ENCODE peak calls at places on chromosomes 11 and 22, in ten cellular contexts. B is HAP-1; J is left ventricle myocardium inferior; E is CD8-positive, alpha-beta memory T cell; Y is neural progenitor cell; N is BE2C; A is upper lobe of right lung; I is tibial artery; P is thoracic aorta; S is SK-N-SH. U is an unnamed sample.
A peak's percentile ranks its signal among the peaks of the same experiment; 100 is the strongest.

GRCh38 chr11:10858505-10859360 is 880 bp upstream of the ZBED5 start:
- DNase-seq in N (peak; percentile 55), E (peak; percentile 29), I (peak; percentile 85), J (peak; percentile 75), P (peak; percentile 11), A (peak; percentile 84), S (peak; percentile 64), Y (peak; percentile 82), B (peak; percentile 78), U (peak; percentile 59)

GRCh38 chr11:102762414-102762813 is 18.0 kb downstream of the MMP10 start:
- DNase-seq in P (no peak), I (no peak), S (no peak), Y (peak; percentile 13), B (no peak), J (no peak), A (no peak), N (no peak), E (no peak), U (peak; percentile 52)

GRCh38 chr22:39306456-39307361 is 12.7 kb downstream of the RPL3 start:
- DNase-seq in I (no peak), B (peak; percentile 56), N (peak; percentile 56), P (no peak), E (peak; percentile 27), A (no peak), S (peak; percentile 51), J (no peak), Y (peak; percentile 69), U (no peak)

GRCh38 chr11:108824601-108825000 is 159.7 kb downstream of the DDX10 start:
- DNase-seq in Y (no peak), B (no peak), E (no peak), N (no peak), I (no peak), A (no peak), J (no peak), S (no peak), P (no peak), U (no peak)

GRCh38 chr11:67644472-67645418 is 5.2 kb upstream of the TBX10 start:
- DNase-seq in N (no peak), S (no peak), A (peak; percentile 36), E (no peak), B (no peak), Y (no peak), I (no peak), J (no peak), P (no peak), U (no peak)

GRCh38 chr11:119942583-119943338 is 195.2 kb downstream of the TRIM29 start:
- DNase-seq in P (no peak), B (no peak), A (no peak), Y (no peak), I (no peak), S (no peak), E (no peak), N (no peak), J (no peak), U (no peak)

GRCh38 chr11:454801-455565 is 4.9 kb downstream of the PTDSS2 start:
- DNase-seq in J (no peak), Y (no peak), I (no peak), P (no peak), E (no peak), A (no peak), N (no peak), B (no peak), S (no peak), U (no peak)

GRCh38 chr11:28461846-28462245 is 353.7 kb downstream of the METTL15 start:
- DNase-seq in N (no peak), P (no peak), I (no peak), Y (no peak), E (no peak), B (no peak), J (no peak), S (no peak), A (no peak), U (peak; percentile 7)

GRCh38 chr11:2208691-2209369 is 37.2 kb upstream of the TH start:
- DNase-seq in E (no peak), A (peak; percentile 63), P (no peak), S (peak; percentile 72), I (peak; percentile 64), B (peak; percentile 7), J (peak; percentile 13), N (no peak), Y (peak; percentile 32), U (no peak)

GRCh38 chr11:2561283-2562180 is 116.7 kb downstream of the KCNQ1 start:
- DNase-seq in J (peak; percentile 12), Y (no peak), S (no peak), I (peak; percentile 62), A (peak; percentile 61), N (peak; percentile 0), B (no peak), P (no peak), E (no peak), U (no peak)

GRCh38 chr22:35609761-35610160 is 7.4 kb downstream of the MB start:
- DNase-seq in I (no peak), N (no peak), S (no peak), B (no peak), Y (no peak), J (no peak), E (no peak), P (no peak), A (no peak), U (no peak)

GRCh38 chr11:107598225-107599139 is 7.5 kb downstream of the ELMOD1 start:
- DNase-seq in B (peak; percentile 52), P (no peak), N (peak; percentile 34), J (no peak), S (peak; percentile 45), A (peak; percentile 67), E (no peak), I (no peak), Y (peak; percentile 58), U (peak; percentile 4)

GRCh38 chr11:9461760-9462134 is 935 bp downstream of the ZNF143 start:
- DNase-seq in S (peak; percentile 11), B (no peak), J (no peak), I (no peak), A (no peak), P (no peak), N (no peak), E (no peak), Y (no peak), U (peak; percentile 25)

GRCh38 chr22:23144432-23144831 is 845 bp upstream of the RAB36 start:
- DNase-seq in J (no peak), E (no peak), S (no peak), I (no peak), B (no peak), A (no peak), Y (no peak), P (no peak), N (no peak), U (no peak)

GRCh38 chr22:24683671-24684070 is 80.7 kb downstream of the GGT1 start:
- DNase-seq in P (no peak), N (no peak), A (no peak), J (no peak), I (no peak), Y (no peak), E (no peak), B (no peak), S (no peak), U (peak; percentile 74)

GRCh38 chr22:20178075-20178921 is 27.4 kb upstream of the CCDC188 start:
- DNase-seq in E (no peak), N (no peak), I (no peak), P (no peak), J (no peak), Y (no peak), B (no peak), A (no peak), S (no peak), U (no peak)

GRCh38 chr11:94271885-94272372 is 32.5 kb upstream of the IZUMO1R start:
- DNase-seq in Y (no peak), J (no peak), P (no peak), E (no peak), B (no peak), N (no peak), I (no peak), S (no peak), A (no peak), U (no peak)

GRCh38 chr11:94002226-94002625 is 18.9 kb upstream of the HEPHL1 start:
- DNase-seq in S (no peak), I (no peak), P (no peak), Y (no peak), N (no peak), A (no peak), E (no peak), J (no peak), B (no peak), U (no peak)

GRCh38 chr11:32932196-32932595 is 39.6 kb downstream of the QSER1 start:
- DNase-seq in N (no peak), Y (no peak), E (no peak), I (no peak), B (no peak), S (no peak), P (no peak), J (no peak), A (no peak), U (no peak)
- H3K36me3 ChIP-seq in N (peaks cover 34% of the 10 kb centered on the region), Y (peaks cover 44% of the 10 kb centered on the region), E (peaks cover 17% of the 10 kb centered on the region), I (peaks cover 37% of the 10 kb centered on the region), B (peaks cover 49% of the 10 kb centered on the region), S (peaks cover 60% of the 10 kb centered on the region), P (peaks cover 21% of the 10 kb centered on the region), J (peaks cover 75% of the 10 kb centered on the region), A (peaks cover 34% of the 10 kb centered on the region), U (peaks cover 9% of the 10 kb centered on the region)

DNA sequence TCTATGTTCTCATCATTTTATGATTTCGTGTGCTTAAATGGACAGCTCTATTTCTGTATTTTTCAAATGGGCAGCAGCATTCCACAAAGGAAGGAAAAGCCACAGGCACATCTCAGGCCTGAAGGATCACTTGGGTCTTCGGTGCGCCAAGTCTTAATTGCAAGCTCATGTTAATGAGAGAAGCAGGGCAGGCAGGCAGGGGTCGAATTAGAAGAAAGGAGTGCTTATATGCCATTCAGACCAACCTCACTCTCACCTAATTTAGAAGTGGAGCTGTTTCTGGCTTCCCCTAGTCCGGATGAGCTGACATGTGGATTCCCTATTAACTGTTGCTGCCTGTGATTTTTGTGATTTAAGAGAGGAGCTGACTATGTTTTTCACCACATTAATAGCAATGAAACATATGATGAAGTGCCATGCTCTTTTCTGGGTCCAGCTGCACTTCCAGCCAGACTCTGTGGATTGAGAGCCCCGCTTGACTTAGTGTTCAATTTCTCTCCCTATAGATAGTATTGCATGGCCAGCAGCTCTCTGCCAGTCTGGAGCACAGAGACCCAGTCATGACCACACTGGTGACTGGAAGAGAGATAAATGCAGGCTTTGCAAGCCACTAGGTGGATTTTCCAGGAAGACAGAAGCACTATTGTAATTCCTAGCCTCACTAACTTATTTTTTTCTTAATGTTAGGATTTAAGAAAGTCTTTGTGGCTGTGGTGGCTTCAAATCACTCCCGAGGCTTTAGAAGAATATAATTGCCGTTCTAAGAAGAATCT is 373.9 kb upstream of the FAT3 start:
- DNase-seq in E (no peak), A (no peak), S (no peak), I (no peak), P (no peak), N (no peak), J (no peak), Y (peak; percentile 48), B (no peak), U (no peak)
- H3K9me3 ChIP-seq in E (no peaks in the 10 kb centered on the region), A (no peaks in the 10 kb centered on the region), S (no peaks in the 10 kb centered on the region), I (no peaks in the 10 kb centered on the region), P (no peaks in the 10 kb centered on the region), N (no peaks in the 10 kb centered on the region), J (no peaks in the 10 kb centered on the region), Y (no peaks in the 10 kb centered on the region), B (no peaks in the 10 kb centered on the region), U (no peaks in the 10 kb centered on the region)

GRCh38 chr11:113106507-113106906 is 145.3 kb downstream of the NCAM1 start:
- DNase-seq in B (no peak), N (no peak), A (no peak), P (no peak), Y (no peak), S (no peak), J (no peak), I (no peak), E (no peak), U (no peak)
- H3K4me3 ChIP-seq in B (no peak overlapping the region), N (no peak overlapping the region), A (no peak overlapping the region), P (no peak overlapping the region), Y (no peak overlapping the region), S (no peak overlapping the region), J (no peak overlapping the region), I (no peak overlapping the region), E (no peak overlapping the region), U (no peak overlapping the region)

GRCh38 chr22:40919446-40919845 is 31.7 kb upstream of the RBX1 start:
- DNase-seq in N (no peak), P (no peak), B (peak; percentile 47), S (no peak), Y (no peak), A (no peak), I (no peak), E (no peak), J (no peak), U (no peak)
- H3K36me3 ChIP-seq in N (peaks cover 42% of the 10 kb centered on the region), P (peaks cover 7% of the 10 kb centered on the region), B (peaks cover 27% of the 10 kb centered on the region), S (peaks cover 7% of the 10 kb centered on the region), Y (peaks cover 12% of the 10 kb centered on the region), A (peaks cover 37% of the 10 kb centered on the region), I (peaks cover 74% of the 10 kb centered on the region), E (peaks cover 4% of the 10 kb centered on the region), J (peaks cover 83% of the 10 kb centered on the region), U (peaks cover 3% of the 10 kb centered on the region)

U was measured in small intestine.